ENCODE peak calls at places on chromosome 22, in four cellular contexts. One of them, this sample, is unnamed.
A peak's percentile ranks its signal among the peaks of the same experiment; 100 is the strongest.

GRCh38 chr22:21567456-21568206 is at the start of gene UBE2L3:
- DNase-seq in body of pancreas: peak; percentile 81
- DNase-seq in stomach: peak; percentile 82
- DNase-seq in sigmoid colon: peak; percentile 88
- DNase-seq in this sample: peak; percentile 75

GRCh38 chr22:33467718-33468117 is 409.5 kb upstream of the SYN3 start:
- DNase-seq in sigmoid colon: no peak
- DNase-seq in body of pancreas: no peak
- DNase-seq in stomach: no peak
- DNase-seq in this sample: no peak

GRCh38 chr22:41314821-41315220 is 13.5 kb downstream of the ZC3H7B start:
- DNase-seq in body of pancreas: no peak
- DNase-seq in sigmoid colon: no peak
- DNase-seq in stomach: no peak
- DNase-seq in this sample: no peak

GRCh38 chr22:41732096-41732772 is 32.9 kb downstream of the MEI1 start:
- DNase-seq in body of pancreas: no peak
- DNase-seq in stomach: no peak
- DNase-seq in sigmoid colon: no peak
- DNase-seq in this sample: no peak

GRCh38 chr22:43042101-43042780 is 27.3 kb upstream of the PACSIN2 start:
- DNase-seq in sigmoid colon: no peak
- DNase-seq in body of pancreas: peak; percentile 45
- DNase-seq in stomach: no peak
- DNase-seq in this sample: peak; percentile 77

GRCh38 chr22:40276877-40277823 is 69.2 kb upstream of the ADSL start:
- DNase-seq in body of pancreas: peak; percentile 22
- DNase-seq in stomach: no peak
- DNase-seq in sigmoid colon: no peak
- DNase-seq in this sample: no peak

GRCh38 chr22:24969588-24970301 is 17.2 kb downstream of the KIAA1671 start:
- DNase-seq in sigmoid colon: no peak
- DNase-seq in body of pancreas: peak; percentile 37
- DNase-seq in stomach: no peak
- DNase-seq in this sample: peak; percentile 91

GRCh38 chr22:40487663-40488249 is 117.4 kb downstream of the SGSM3 start:
- DNase-seq in sigmoid colon: no peak
- DNase-seq in body of pancreas: no peak
- DNase-seq in stomach: no peak
- DNase-seq in this sample: no peak

GRCh38 chr22:47705350-47705749 is 942.9 kb downstream of the TBC1D22A start:
- DNase-seq in stomach: no peak
- DNase-seq in sigmoid colon: no peak
- DNase-seq in body of pancreas: no peak
- DNase-seq in this sample: no peak

GRCh38 chr22:32847067-32847491 is 45.6 kb downstream of the TIMP3 start:
- DNase-seq in sigmoid colon: peak; percentile 87
- DNase-seq in body of pancreas: no peak
- DNase-seq in stomach: no peak
- DNase-seq in this sample: peak; percentile 94

GRCh38 chr22:21587803-21588611 is 20.5 kb downstream of the UBE2L3 start:
- DNase-seq in body of pancreas: no peak
- DNase-seq in sigmoid colon: no peak
- DNase-seq in stomach: no peak
- DNase-seq in this sample: no peak

GRCh38 chr22:18024276-18024939 is at the start of gene MICAL3:
- DNase-seq in body of pancreas: peak; percentile 66
- DNase-seq in stomach: peak; percentile 69
- DNase-seq in sigmoid colon: peak; percentile 77
- DNase-seq in this sample: peak; percentile 57

GRCh38 chr22:19844423-19845368 is 10.0 kb downstream of the GNB1L start:
- DNase-seq in stomach: peak; percentile 57
- DNase-seq in body of pancreas: peak; percentile 48
- DNase-seq in sigmoid colon: peak; percentile 73
- DNase-seq in this sample: peak; percentile 70

GRCh38 chr22:49433717-49434611 is 393.7 kb downstream of the BRD1 start:
- DNase-seq in sigmoid colon: no peak
- DNase-seq in stomach: no peak
- DNase-seq in body of pancreas: no peak
- DNase-seq in this sample: no peak

GRCh38 chr22:44360686-44361381 is 48.1 kb upstream of the SHISAL1 start:
- DNase-seq in sigmoid colon: peak; percentile 85
- DNase-seq in body of pancreas: no peak
- DNase-seq in stomach: peak; percentile 78
- DNase-seq in this sample: peak; percentile 69

GRCh38 chr22:47630741-47631534 is 868.5 kb downstream of the TBC1D22A start:
- DNase-seq in stomach: peak; percentile 20
- DNase-seq in sigmoid colon: no peak
- DNase-seq in body of pancreas: no peak
- DNase-seq in this sample: no peak

GRCh38 chr22:26008587-26008986 is 160.7 kb upstream of the SEZ6L start:
- DNase-seq in stomach: no peak
- DNase-seq in body of pancreas: no peak
- DNase-seq in sigmoid colon: no peak
- DNase-seq in this sample: no peak

GRCh38 chr22:19765477-19766234 is 5.1 kb downstream of the TBX1 start:
- DNase-seq in sigmoid colon: no peak
- DNase-seq in body of pancreas: no peak
- DNase-seq in stomach: no peak
- DNase-seq in this sample: no peak

GRCh38 chr22:46763051-46763705 is 728 bp downstream of the TBC1D22A start:
- DNase-seq in body of pancreas: no peak
- DNase-seq in sigmoid colon: peak; percentile 81
- DNase-seq in stomach: no peak
- DNase-seq in this sample: no peak

GRCh38 chr22:46674367-46674781 is 54.2 kb downstream of the GRAMD4 start:
- DNase-seq in sigmoid colon: peak; percentile 83
- DNase-seq in body of pancreas: no peak
- DNase-seq in stomach: peak; percentile 60
- DNase-seq in this sample: no peak

GRCh38 chr22:21102659-21103267 is 57.0 kb downstream of the LRRC74B start:
- DNase-seq in sigmoid colon: peak; percentile 76
- DNase-seq in body of pancreas: peak; percentile 77
- DNase-seq in stomach: peak; percentile 68
- DNase-seq in this sample: peak; percentile 62

GRCh38 chr22:29310065-29310862 is 3.8 kb downstream of the GAS2L1 start:
- DNase-seq in sigmoid colon: peak; percentile 79
- DNase-seq in body of pancreas: no peak
- DNase-seq in stomach: no peak
- DNase-seq in this sample: peak; percentile 45

GRCh38 chr22:29309332-29310064 is 3.0 kb downstream of the GAS2L1 start:
- DNase-seq in body of pancreas: peak; percentile 74
- DNase-seq in sigmoid colon: peak; percentile 71
- DNase-seq in stomach: peak; percentile 80
- DNase-seq in this sample: no peak

GRCh38 chr22:29312218-29313125 is 3.0 kb downstream of the RASL10A start:
- DNase-seq in sigmoid colon: peak; percentile 65
- DNase-seq in stomach: no peak
- DNase-seq in body of pancreas: peak; percentile 12
- DNase-seq in this sample: no peak

GRCh38 chr22:29311468-29312217 is 3.9 kb downstream of the RASL10A start:
- DNase-seq in body of pancreas: no peak
- DNase-seq in sigmoid colon: no peak
- DNase-seq in stomach: no peak
- DNase-seq in this sample: no peak

DNA sequence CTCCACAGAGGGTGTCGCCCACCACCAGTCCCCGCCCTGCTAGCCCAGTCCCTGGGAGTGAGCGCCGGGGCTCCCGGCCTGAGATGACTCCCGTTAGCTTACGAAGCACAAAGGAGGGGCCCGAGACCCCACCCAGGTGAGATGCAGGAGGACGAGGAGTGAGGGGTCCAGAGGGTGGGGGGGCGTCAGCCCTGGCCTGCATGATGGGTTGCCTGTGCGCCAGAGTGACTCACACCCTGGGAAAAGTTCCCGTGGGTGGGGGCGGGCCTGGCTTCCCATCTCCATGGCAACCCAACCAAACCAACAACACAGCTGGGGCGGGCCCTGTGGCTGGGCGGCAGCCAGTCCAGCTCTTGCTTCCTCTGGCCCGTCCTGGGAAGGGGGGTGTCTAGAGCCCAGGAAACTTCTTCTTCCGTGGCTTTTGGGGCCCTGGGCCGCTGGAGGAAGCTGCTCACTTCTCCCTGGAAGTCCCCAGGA is 4.5 kb downstream of the GAS2L1 start:
- DNase-seq in body of pancreas: peak; percentile 98
- DNase-seq in stomach: peak; percentile 89
- DNase-seq in sigmoid colon: peak; percentile 98
- DNase-seq in this sample: peak; percentile 93
- H3K4me1 ChIP-seq in body of pancreas: peaks cover 84% of the 10 kb centered on the region
- H3K4me1 ChIP-seq in stomach: peaks cover 87% of the 10 kb centered on the region
- H3K4me1 ChIP-seq in sigmoid colon: peaks cover 80% of the 10 kb centered on the region
- H3K4me1 ChIP-seq in this sample: peaks cover 37% of the 10 kb centered on the region

GRCh38 chr22:36281726-36282077 is 28.8 kb downstream of the APOL1 start:
- DNase-seq in body of pancreas: no peak
- DNase-seq in sigmoid colon: peak; percentile 59
- DNase-seq in stomach: no peak
- DNase-seq in this sample: no peak
- H3K36me3 ChIP-seq in body of pancreas: peaks cover 48% of the 10 kb centered on the region
- H3K36me3 ChIP-seq in sigmoid colon: peaks cover 64% of the 10 kb centered on the region
- H3K36me3 ChIP-seq in stomach: peaks cover 76% of the 10 kb centered on the region
- H3K36me3 ChIP-seq in this sample: peaks cover 38% of the 10 kb centered on the region

GRCh38 chr22:34800265-34800664 is 265.7 kb upstream of the ISX start:
- DNase-seq in body of pancreas: peak; percentile 52
- DNase-seq in stomach: no peak
- DNase-seq in sigmoid colon: no peak
- DNase-seq in this sample: peak; percentile 68
- TF ChIP-seq POLR2A in body of pancreas: no peak
- TF ChIP-seq POLR2A in stomach: no peak
- TF ChIP-seq POLR2A in sigmoid colon: no peak
- TF ChIP-seq POLR2A in this sample: no peak

GRCh38 chr22:37148031-37148651 is 1.6 kb downstream of the IL2RB start:
- DNase-seq in stomach: no peak
- DNase-seq in sigmoid colon: no peak
- DNase-seq in body of pancreas: no peak
- DNase-seq in this sample: no peak
- H3K4me1 ChIP-seq in stomach: no peaks in the 10 kb centered on the region
- H3K4me1 ChIP-seq in sigmoid colon: no peaks in the 10 kb centered on the region
- H3K4me1 ChIP-seq in body of pancreas: peaks cover 11% of the 10 kb centered on the region
- H3K4me1 ChIP-seq in this sample: no peaks in the 10 kb centered on the region

GRCh38 chr22:38221908-38222796 is 20.4 kb downstream of the MAFF start:
- DNase-seq in body of pancreas: no peak
- DNase-seq in stomach: no peak
- DNase-seq in sigmoid colon: no peak
- DNase-seq in this sample: no peak
- H3K36me3 ChIP-seq in body of pancreas: peaks cover 3% of the 10 kb centered on the region
- H3K36me3 ChIP-seq in stomach: peaks cover 62% of the 10 kb centered on the region
- H3K36me3 ChIP-seq in sigmoid colon: peaks cover 33% of the 10 kb centered on the region
- H3K36me3 ChIP-seq in this sample: peaks cover 11% of the 10 kb centered on the region

GRCh38 chr22:31347251-31348008 is 1.3 kb upstream of the PATZ1 start:
- DNase-seq in stomach: peak; percentile 67
- DNase-seq in body of pancreas: peak; percentile 67
- DNase-seq in sigmoid colon: peak; percentile 82
- DNase-seq in this sample: peak; percentile 62
- TF ChIP-seq POLR2A in stomach: no peak
- TF ChIP-seq POLR2A in body of pancreas: no peak
- TF ChIP-seq POLR2A in sigmoid colon: no peak
- TF ChIP-seq POLR2A in this sample: no peak